ENCODE peak calls at places on chromosomes 11 and 22, in six cellular contexts. Z is uterus, U is adipocyte, F is heart right ventricle, T is NT2/D1, B is heart left ventricle. W is an unnamed sample.

GRCh38 chr11:29282088-29282487 is 734.7 kb downstream of the KCNA4 start:
- DNase-seq in Z (no peak), U (peak; percentile 87), F (no peak), T (no peak), B (no peak), W (no peak)

GRCh38 chr11:68128682-68129327 is 7.6 kb upstream of the CHKA start:
- DNase-seq in Z (peak; percentile 77), U (peak; percentile 38), F (peak; percentile 61), T (peak; percentile 56), B (peak; percentile 57), W (peak; percentile 68)

GRCh38 chr11:18780329-18780728 is 11.3 kb downstream of the PTPN5 start:
- DNase-seq in Z (no peak), U (no peak), F (peak; percentile 44), T (no peak), B (peak; percentile 54), W (no peak)

GRCh38 chr11:17561466-17562001 is 14.5 kb downstream of the OTOG start:
- DNase-seq in Z (no peak), U (no peak), F (no peak), T (no peak), B (peak; percentile 10), W (no peak)

GRCh38 chr11:92295175-92296137 is 70.8 kb downstream of the FAT3 start:
- DNase-seq in Z (no peak), U (no peak), F (no peak), T (no peak), B (no peak), W (peak; percentile 58)

GRCh38 chr22:49601614-49602321 is 225.9 kb downstream of the BRD1 start:
- DNase-seq in Z (no peak), U (no peak), F (no peak), T (no peak), B (no peak), W (no peak)

GRCh38 chr22:30503551-30503950 is 1.9 kb downstream of the SEC14L4 start:
- DNase-seq in Z (no peak), U (no peak), F (no peak), T (no peak), B (no peak), W (no peak)

GRCh38 chr11:47215366-47215925 is 672 bp downstream of the DDB2 start:
- DNase-seq in Z (no peak), U (no peak), F (no peak), T (no peak), B (no peak), W (no peak)

GRCh38 chr11:15148181-15148580 is 33.5 kb downstream of the INSC start:
- DNase-seq in Z (no peak), U (peak; percentile 54), F (no peak), T (no peak), B (no peak), W (no peak)

GRCh38 chr11:46382644-46383403 is 1.4 kb downstream of the MDK start:
- DNase-seq in Z (no peak), U (peak; percentile 67), F (no peak), T (no peak), B (no peak), W (no peak)

DNA sequence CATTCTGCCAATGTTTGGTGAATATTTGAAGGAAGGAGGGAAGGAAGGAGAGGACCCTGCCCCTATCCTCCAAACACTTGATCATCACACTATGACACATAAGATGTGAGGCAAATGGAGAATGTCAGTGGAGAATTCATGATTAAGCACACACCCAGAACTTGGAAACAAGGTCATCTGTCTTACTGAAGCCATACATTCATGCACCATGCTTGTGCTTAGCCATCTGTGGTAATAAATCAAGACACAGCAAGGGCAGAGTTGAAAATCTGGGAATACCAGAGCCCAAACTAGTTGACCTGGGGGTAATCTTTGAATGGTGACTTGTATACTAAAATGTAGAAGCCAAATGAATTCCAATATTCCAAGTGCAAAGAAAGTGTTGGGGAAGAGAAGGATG is 7.9 kb upstream of the TIMP3 start:
- DNase-seq in Z (no peak), U (no peak), F (no peak), T (no peak), B (no peak), W (no peak)
- H3K4me1 ChIP-seq in Z (no peaks in the 10 kb centered on the region), U (peaks cover 29% of the 10 kb centered on the region), F (peaks cover 35% of the 10 kb centered on the region), T (peaks cover 4% of the 10 kb centered on the region), B (peaks cover 6% of the 10 kb centered on the region), W (peaks cover 3% of the 10 kb centered on the region)

GRCh38 chr11:117643606-117644300 is 153.3 kb downstream of the DSCAML1 start:
- DNase-seq in Z (no peak), U (no peak), F (no peak), T (no peak), B (no peak), W (no peak)
- H3K27me3 ChIP-seq in Z (no peaks in the 10 kb centered on the region), U (peaks cover 63% of the 10 kb centered on the region), F (no peaks in the 10 kb centered on the region), T (no peaks in the 10 kb centered on the region), B (no peaks in the 10 kb centered on the region), W (no peaks in the 10 kb centered on the region)

DNA sequence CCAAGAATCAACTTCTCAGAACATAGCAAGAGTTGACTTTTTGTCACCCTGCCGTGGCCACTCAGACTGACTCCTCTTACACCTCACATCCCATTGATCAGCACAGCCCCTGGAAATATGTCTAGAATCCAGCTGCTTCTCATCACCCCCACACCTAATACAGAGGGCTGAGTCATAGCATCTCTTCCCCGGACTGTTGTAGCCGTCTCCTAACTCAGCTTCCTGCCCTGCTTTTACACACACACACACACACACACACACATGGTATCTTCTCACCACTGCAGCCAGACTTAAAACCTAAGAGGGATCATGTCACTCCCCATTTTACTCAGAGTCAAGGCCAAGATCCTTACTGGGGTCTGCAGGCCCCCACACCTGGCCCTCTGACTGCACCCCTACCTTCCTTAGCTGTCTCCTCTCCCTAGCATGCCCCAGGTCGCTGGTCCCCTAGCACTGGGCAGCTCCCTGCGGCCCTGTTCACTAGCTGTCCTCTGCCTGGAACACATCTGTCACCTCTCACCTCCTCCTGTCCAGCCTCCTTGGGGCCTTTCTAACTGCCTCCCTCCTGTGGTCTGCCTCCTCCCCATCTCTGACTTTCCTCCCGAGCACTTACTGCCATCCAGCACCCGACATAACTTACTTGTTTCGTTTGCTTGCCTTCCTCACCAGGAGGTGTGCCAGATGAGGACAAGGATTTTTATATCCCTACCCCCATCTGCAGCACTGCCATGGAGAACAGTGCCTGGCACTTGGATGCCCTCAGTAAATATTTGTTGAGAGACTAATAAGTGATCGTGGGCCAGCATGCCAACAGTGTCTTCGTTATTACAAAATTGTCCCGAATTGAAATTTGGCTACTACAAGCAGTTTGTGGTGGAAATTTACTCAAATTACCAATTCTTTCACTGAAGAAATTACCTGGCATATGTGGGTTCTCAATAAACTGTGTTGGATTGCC is 61.9 kb downstream of the BMAL1 start:
- DNase-seq in Z (no peak), U (peak; percentile 75), F (no peak), T (no peak), B (no peak), W (no peak)
- H3K4me1 ChIP-seq in Z (no peaks in the 10 kb centered on the region), U (peaks cover 48% of the 10 kb centered on the region), F (peaks cover 45% of the 10 kb centered on the region), T (peaks cover 3% of the 10 kb centered on the region), B (peaks cover 44% of the 10 kb centered on the region), W (peaks cover 12% of the 10 kb centered on the region)

GRCh38 chr11:120272303-120272702 is 32.4 kb downstream of the POU2F3 start:
- DNase-seq in Z (no peak), U (no peak), F (no peak), T (no peak), B (no peak), W (no peak)

GRCh38 chr11:120271672-120272071 is 31.7 kb downstream of the POU2F3 start:
- DNase-seq in Z (no peak), U (no peak), F (no peak), T (no peak), B (no peak), W (no peak)

GRCh38 chr11:120270386-120270785 is 30.4 kb downstream of the POU2F3 start:
- DNase-seq in Z (no peak), U (no peak), F (no peak), T (no peak), B (no peak), W (no peak)

GRCh38 chr11:120267319-120267718 is 27.4 kb downstream of the POU2F3 start:
- DNase-seq in Z (no peak), U (no peak), F (no peak), T (no peak), B (no peak), W (no peak)

GRCh38 chr11:120268686-120269085 is 28.7 kb downstream of the POU2F3 start:
- DNase-seq in Z (no peak), U (no peak), F (no peak), T (no peak), B (no peak), W (no peak)
- H3K27me3 ChIP-seq in Z (no peaks in the 10 kb centered on the region), U (peaks cover 32% of the 10 kb centered on the region), F (peaks cover 52% of the 10 kb centered on the region), T (no peaks in the 10 kb centered on the region), B (no peaks in the 10 kb centered on the region), W (peaks cover 26% of the 10 kb centered on the region)

GRCh38 chr22:22909605-22910271 is 22.1 kb downstream of the IGLL5 start:
- DNase-seq in Z (no peak), U (no peak), F (no peak), T (no peak), B (no peak), W (no peak)

GRCh38 chr22:22910272-22911240 is 22.9 kb downstream of the IGLL5 start:
- DNase-seq in Z (no peak), U (no peak), F (no peak), T (no peak), B (no peak), W (no peak)

GRCh38 chr22:22907551-22908494 is 20.2 kb downstream of the IGLL5 start:
- DNase-seq in Z (no peak), U (no peak), F (no peak), T (no peak), B (no peak), W (no peak)

GRCh38 chr22:22908495-22908861 is 20.9 kb downstream of the IGLL5 start:
- DNase-seq in Z (no peak), U (no peak), F (no peak), T (no peak), B (no peak), W (no peak)

DNA sequence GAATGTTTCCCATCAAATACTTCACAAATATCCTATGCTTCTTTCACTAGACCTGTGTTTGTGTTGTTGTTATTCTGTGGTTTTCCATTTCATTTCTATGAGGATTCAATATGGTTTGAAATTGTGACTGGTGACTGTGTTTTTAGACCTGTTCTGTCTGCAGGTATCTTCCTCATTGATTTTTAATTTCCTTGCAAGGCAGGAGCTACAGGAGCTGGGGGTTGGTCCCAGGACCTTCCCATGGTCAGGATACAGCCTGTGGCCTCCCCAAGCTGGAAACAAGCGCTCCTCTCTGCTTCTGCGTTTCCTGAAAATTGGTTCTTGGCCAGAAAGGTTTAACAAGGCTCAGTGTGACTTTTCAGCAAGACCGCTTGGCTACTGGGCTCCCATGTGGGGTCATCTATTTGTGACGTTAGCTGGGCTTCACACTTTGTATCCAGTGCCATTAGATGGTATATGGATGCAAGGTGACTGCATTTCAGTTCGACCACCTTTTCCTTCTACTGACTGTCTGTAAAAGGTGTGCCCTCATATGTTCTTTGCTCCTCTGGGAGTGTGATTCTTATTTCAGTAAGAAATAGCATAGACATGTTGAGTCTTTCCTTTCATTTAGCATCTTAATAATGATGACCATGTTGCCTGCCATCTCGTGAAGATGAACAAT is 21.5 kb downstream of the IGLL5 start:
- DNase-seq in Z (no peak), U (no peak), F (no peak), T (no peak), B (no peak), W (no peak)
- H3K4me1 ChIP-seq in Z (no peaks in the 10 kb centered on the region), U (no peaks in the 10 kb centered on the region), F (no peaks in the 10 kb centered on the region), T (no peaks in the 10 kb centered on the region), B (no peaks in the 10 kb centered on the region), W (no peaks in the 10 kb centered on the region)